ENCODE peak calls at places on chromosomes 6 and 20, in eight cellular contexts. G is D341Med, W is WERI-Rb-1, L is iPS-NIHi11, A is WTC11, C is SJSA1, H is pancreas, B is NCI-H1092. O is an unnamed sample.

GRCh38 chr20:13644010-13644409 is 5.3 kb upstream of the TASP1 start:
- DNase-seq in G (no peak), W (no peak), L (no peak), A (no peak), C (no peak), H (no peak), B (no peak), O (no peak)

GRCh38 chr20:51190783-51191180 is 167.9 kb upstream of the KCNG1 start:
- DNase-seq in G (no peak), W (no peak), L (no peak), A (no peak), C (no peak), H (no peak), B (no peak), O (no peak)

GRCh38 chr6:97411610-97412009 is 128.6 kb upstream of the MMS22L start:
- DNase-seq in G (no peak), W (peak), L (no peak), A (no peak), C (no peak), H (no peak), B (no peak), O (no peak)

GRCh38 chr6:56199956-56200355 is 47.4 kb downstream of the COL21A1 start:
- DNase-seq in G (no peak), W (no peak), L (no peak), A (no peak), C (no peak), H (no peak), B (no peak), O (no peak)

GRCh38 chr6:110509617-110510231 is 33.3 kb upstream of the SLC22A16 start:
- DNase-seq in G (no peak), W (no peak), L (no peak), A (no peak), C (peak), H (no peak), B (no peak), O (peak)

GRCh38 chr6:150448221-150448620 is 79.4 kb downstream of the IYD start:
- DNase-seq in G (no peak), W (no peak), L (no peak), A (no peak), C (no peak), H (no peak), B (no peak), O (no peak)

GRCh38 chr6:143884161-143884560 is 19.9 kb downstream of the ZC2HC1B start:
- DNase-seq in G (no peak), W (no peak), L (no peak), A (no peak), C (no peak), H (no peak), B (no peak), O (no peak)

GRCh38 chr6:136439514-136440186 is 110.6 kb downstream of the MAP7 start:
- DNase-seq in G (no peak), W (no peak), L (no peak), A (no peak), C (no peak), H (no peak), B (no peak), O (no peak)

GRCh38 chr20:5621305-5621704 is 128.9 kb upstream of the SHLD1 start:
- DNase-seq in G (peak), W (no peak), L (no peak), A (no peak), C (no peak), H (peak), B (peak), O (no peak)

GRCh38 chr20:36792422-36792821 is 18.9 kb upstream of the DSN1 start:
- DNase-seq in G (peak), W (peak), L (peak), A (peak), C (peak), H (no peak), B (no peak), O (no peak)

GRCh38 chr20:47343007-47343472 is 13.5 kb downstream of the ZMYND8 start:
- DNase-seq in G (peak), W (no peak), L (no peak), A (no peak), C (peak), H (no peak), B (peak), O (no peak)

GRCh38 chr6:33211136-33211535 is 2.8 kb downstream of the RING1 start:
- DNase-seq in G (no peak), W (no peak), L (no peak), A (no peak), C (no peak), H (peak), B (no peak), O (no peak)

GRCh38 chr6:30508890-30509736 is 19.8 kb downstream of the HLA-E start:
- DNase-seq in G (no peak), W (no peak), L (no peak), A (no peak), C (no peak), H (no peak), B (no peak), O (no peak)

GRCh38 chr20:59145926-59146800 is 17.5 kb upstream of the ZNF831 start:
- DNase-seq in G (no peak), W (no peak), L (no peak), A (no peak), C (no peak), H (no peak), B (no peak), O (no peak)

GRCh38 chr20:59948828-59949720 is 8.9 kb downstream of the FAM217B start:
- DNase-seq in G (no peak), W (no peak), L (no peak), A (no peak), C (no peak), H (no peak), B (no peak), O (no peak)

GRCh38 chr6:35497571-35498406 is 910 bp upstream of the TEAD3 start:
- DNase-seq in G (peak), W (peak), L (peak), A (peak), C (peak), H (no peak), B (no peak), O (peak)

GRCh38 chr6:149545258-149545753 is 537 bp downstream of the PPIL4 start:
- DNase-seq in G (peak), W (peak), L (peak), A (peak), C (peak), H (peak), B (no peak), O (peak)

GRCh38 chr20:50968289-50968688 is 9.7 kb downstream of the MOCS3 start:
- DNase-seq in G (no peak), W (no peak), L (no peak), A (no peak), C (no peak), H (no peak), B (no peak), O (peak)

GRCh38 chr20:43558412-43559146 is at the start of gene SGK2:
- DNase-seq in G (no peak), W (no peak), L (no peak), A (no peak), C (no peak), H (peak), B (no peak), O (no peak)

GRCh38 chr20:11901127-11901526 is 16.6 kb upstream of the BTBD3 start:
- DNase-seq in G (no peak), W (no peak), L (no peak), A (no peak), C (peak), H (no peak), B (no peak), O (no peak)

GRCh38 chr20:31490752-31491151 is 15.7 kb downstream of the REM1 start:
- DNase-seq in G (no peak), W (no peak), L (no peak), A (no peak), C (no peak), H (no peak), B (no peak), O (no peak)

GRCh38 chr6:169112483-169113320 is 140.9 kb downstream of the THBS2 start:
- DNase-seq in G (no peak), W (no peak), L (no peak), A (no peak), C (no peak), H (no peak), B (no peak), O (no peak)

GRCh38 chr6:136445063-136445462 is 105.2 kb downstream of the MAP7 start:
- DNase-seq in G (no peak), W (no peak), L (no peak), A (no peak), C (no peak), H (no peak), B (no peak), O (no peak)

GRCh38 chr6:7496266-7496875 is 45.1 kb upstream of the DSP start:
- DNase-seq in G (no peak), W (no peak), L (no peak), A (no peak), C (no peak), H (no peak), B (no peak), O (no peak)

GRCh38 chr6:128209771-128210170 is 308.9 kb upstream of the THEMIS start:
- DNase-seq in G (no peak), W (no peak), L (no peak), A (no peak), C (peak), H (no peak), B (no peak), O (no peak)

GRCh38 chr20:1803216-1804128 is 91.7 kb upstream of the SIRPA start:
- DNase-seq in G (peak), W (peak), L (peak), A (peak), C (no peak), H (no peak), B (no peak), O (peak)

GRCh38 chr20:60053125-60053812 is 95.0 kb downstream of the CDH26 start:
- DNase-seq in G (no peak), W (no peak), L (no peak), A (no peak), C (no peak), H (no peak), B (peak), O (no peak)

GRCh38 chr6:31179896-31180295 is 9.4 kb upstream of the POU5F1 start:
- DNase-seq in G (no peak), W (no peak), L (no peak), A (no peak), C (no peak), H (peak), B (no peak), O (no peak)

GRCh38 chr6:138507977-138508675 is 8.8 kb upstream of the NHSL1 start:
- DNase-seq in G (no peak), W (no peak), L (no peak), A (no peak), C (no peak), H (no peak), B (no peak), O (no peak)

GRCh38 chr6:169235286-169235685 is 18.4 kb downstream of the THBS2 start:
- DNase-seq in G (no peak), W (no peak), L (no peak), A (no peak), C (peak), H (no peak), B (no peak), O (peak)

GRCh38 chr20:25066386-25066785 is 8.4 kb upstream of the ACSS1 start:
- DNase-seq in G (no peak), W (no peak), L (no peak), A (peak), C (no peak), H (no peak), B (no peak), O (no peak)

GRCh38 chr6:77430506-77430905 is 32.8 kb downstream of the HTR1B start:
- DNase-seq in G (no peak), W (no peak), L (no peak), A (no peak), C (no peak), H (no peak), B (no peak), O (no peak)

GRCh38 chr6:137728386-137729349 is 138.4 kb upstream of the TNFAIP3 start:
- DNase-seq in G (no peak), W (no peak), L (no peak), A (no peak), C (peak), H (no peak), B (no peak), O (no peak)

O was measured in osteocyte.